ENCODE peak calls at places on chromosome 21, in nine cellular contexts. One of them, this sample, is unnamed.

GRCh38 chr21:25002676-25003075 is 604.6 kb downstream of the MRPL39 start:
- DNase-seq in NB4: no peak
- DNase-seq in upper lobe of left lung: no peak
- DNase-seq in tibial nerve: no peak
- DNase-seq in cerebellar cortex: no peak
- DNase-seq in GM23338: no peak
- DNase-seq in AG09319: no peak
- DNase-seq in endothelial cell of umbilical vein: no peak
- DNase-seq in activated CD4-positive, alpha-beta T cell treated with anti-CD3 and anti-CD28 coated beads, Interleukin-2, amount 50 U/mL, for 24 hours: no peak
- DNase-seq in this sample: no peak

GRCh38 chr21:29105218-29105617 is 25.2 kb upstream of the MAP3K7CL start:
- DNase-seq in NB4: no peak
- DNase-seq in upper lobe of left lung: no peak
- DNase-seq in tibial nerve: no peak
- DNase-seq in cerebellar cortex: no peak
- DNase-seq in GM23338: no peak
- DNase-seq in AG09319: no peak
- DNase-seq in endothelial cell of umbilical vein: no peak
- DNase-seq in activated CD4-positive, alpha-beta T cell treated with anti-CD3 and anti-CD28 coated beads, Interleukin-2, amount 50 U/mL, for 24 hours: no peak
- DNase-seq in this sample: no peak

GRCh38 chr21:45577806-45578801 is 35.9 kb upstream of the SLC19A1 start:
- DNase-seq in NB4: no peak
- DNase-seq in upper lobe of left lung: peak; percentile 82
- DNase-seq in tibial nerve: no peak
- DNase-seq in cerebellar cortex: no peak
- DNase-seq in GM23338: no peak
- DNase-seq in AG09319: no peak
- DNase-seq in endothelial cell of umbilical vein: no peak
- DNase-seq in activated CD4-positive, alpha-beta T cell treated with anti-CD3 and anti-CD28 coated beads, Interleukin-2, amount 50 U/mL, for 24 hours: no peak
- DNase-seq in this sample: peak; percentile 64

GRCh38 chr21:31656199-31657095 is 3.0 kb upstream of the SOD1 start:
- DNase-seq in NB4: no peak
- DNase-seq in upper lobe of left lung: no peak
- DNase-seq in tibial nerve: no peak
- DNase-seq in cerebellar cortex: no peak
- DNase-seq in GM23338: no peak
- DNase-seq in AG09319: no peak
- DNase-seq in endothelial cell of umbilical vein: no peak
- DNase-seq in activated CD4-positive, alpha-beta T cell treated with anti-CD3 and anti-CD28 coated beads, Interleukin-2, amount 50 U/mL, for 24 hours: peak; percentile 43
- DNase-seq in this sample: no peak

GRCh38 chr21:44857127-44857892 is 16.2 kb downstream of the PTTG1IP start:
- DNase-seq in NB4: no peak
- DNase-seq in upper lobe of left lung: no peak
- DNase-seq in tibial nerve: no peak
- DNase-seq in cerebellar cortex: no peak
- DNase-seq in GM23338: no peak
- DNase-seq in AG09319: no peak
- DNase-seq in endothelial cell of umbilical vein: no peak
- DNase-seq in activated CD4-positive, alpha-beta T cell treated with anti-CD3 and anti-CD28 coated beads, Interleukin-2, amount 50 U/mL, for 24 hours: no peak
- DNase-seq in this sample: no peak

GRCh38 chr21:38925923-38926322 is 120.2 kb downstream of the ETS2 start:
- DNase-seq in NB4: no peak
- DNase-seq in upper lobe of left lung: peak; percentile 49
- DNase-seq in tibial nerve: no peak
- DNase-seq in cerebellar cortex: no peak
- DNase-seq in GM23338: no peak
- DNase-seq in AG09319: peak; percentile 53
- DNase-seq in endothelial cell of umbilical vein: peak; percentile 33
- DNase-seq in activated CD4-positive, alpha-beta T cell treated with anti-CD3 and anti-CD28 coated beads, Interleukin-2, amount 50 U/mL, for 24 hours: no peak
- DNase-seq in this sample: no peak

GRCh38 chr21:33761104-33762036 is 119.1 kb downstream of the ITSN1 start:
- DNase-seq in NB4: peak; percentile 70
- DNase-seq in upper lobe of left lung: peak; percentile 24
- DNase-seq in tibial nerve: no peak
- DNase-seq in cerebellar cortex: peak; percentile 54
- DNase-seq in GM23338: no peak
- DNase-seq in AG09319: peak; percentile 83
- DNase-seq in endothelial cell of umbilical vein: peak; percentile 95
- DNase-seq in activated CD4-positive, alpha-beta T cell treated with anti-CD3 and anti-CD28 coated beads, Interleukin-2, amount 50 U/mL, for 24 hours: no peak
- DNase-seq in this sample: no peak

GRCh38 chr21:32276671-32277070 is 2.2 kb downstream of the MIS18A start:
- DNase-seq in NB4: no peak
- DNase-seq in upper lobe of left lung: no peak
- DNase-seq in tibial nerve: no peak
- DNase-seq in cerebellar cortex: no peak
- DNase-seq in GM23338: no peak
- DNase-seq in AG09319: no peak
- DNase-seq in endothelial cell of umbilical vein: no peak
- DNase-seq in activated CD4-positive, alpha-beta T cell treated with anti-CD3 and anti-CD28 coated beads, Interleukin-2, amount 50 U/mL, for 24 hours: no peak
- DNase-seq in this sample: no peak

GRCh38 chr21:14591882-14592281 is 45.8 kb upstream of the SAMSN1 start:
- DNase-seq in NB4: peak; percentile 76
- DNase-seq in upper lobe of left lung: peak; percentile 72
- DNase-seq in tibial nerve: no peak
- DNase-seq in cerebellar cortex: no peak
- DNase-seq in GM23338: no peak
- DNase-seq in AG09319: peak; percentile 5
- DNase-seq in endothelial cell of umbilical vein: peak; percentile 58
- DNase-seq in activated CD4-positive, alpha-beta T cell treated with anti-CD3 and anti-CD28 coated beads, Interleukin-2, amount 50 U/mL, for 24 hours: no peak
- DNase-seq in this sample: no peak

GRCh38 chr21:44012474-44013379 is 618 bp downstream of the TRAPPC10 start:
- DNase-seq in NB4: peak; percentile 89
- DNase-seq in upper lobe of left lung: peak; percentile 79
- DNase-seq in tibial nerve: no peak
- DNase-seq in cerebellar cortex: peak; percentile 12
- DNase-seq in GM23338: peak; percentile 85
- DNase-seq in AG09319: no peak
- DNase-seq in endothelial cell of umbilical vein: peak; percentile 24
- DNase-seq in activated CD4-positive, alpha-beta T cell treated with anti-CD3 and anti-CD28 coated beads, Interleukin-2, amount 50 U/mL, for 24 hours: peak; percentile 71
- DNase-seq in this sample: peak; percentile 79

GRCh38 chr21:33030633-33031032 is 4.9 kb downstream of the OLIG2 start:
- DNase-seq in NB4: peak; percentile 51
- DNase-seq in upper lobe of left lung: no peak
- DNase-seq in tibial nerve: no peak
- DNase-seq in cerebellar cortex: no peak
- DNase-seq in GM23338: no peak
- DNase-seq in AG09319: no peak
- DNase-seq in endothelial cell of umbilical vein: no peak
- DNase-seq in activated CD4-positive, alpha-beta T cell treated with anti-CD3 and anti-CD28 coated beads, Interleukin-2, amount 50 U/mL, for 24 hours: no peak
- DNase-seq in this sample: no peak

GRCh38 chr21:46295996-46296752 is 10.0 kb downstream of the YBEY start:
- DNase-seq in NB4: peak; percentile 94
- DNase-seq in upper lobe of left lung: peak; percentile 52
- DNase-seq in tibial nerve: peak; percentile 85
- DNase-seq in cerebellar cortex: no peak
- DNase-seq in GM23338: peak; percentile 59
- DNase-seq in AG09319: peak; percentile 57
- DNase-seq in endothelial cell of umbilical vein: no peak
- DNase-seq in activated CD4-positive, alpha-beta T cell treated with anti-CD3 and anti-CD28 coated beads, Interleukin-2, amount 50 U/mL, for 24 hours: peak; percentile 29
- DNase-seq in this sample: peak; percentile 95

GRCh38 chr21:43805275-43805800 is 16.0 kb downstream of the RRP1 start:
- DNase-seq in NB4: peak; percentile 37
- DNase-seq in upper lobe of left lung: peak; percentile 55
- DNase-seq in tibial nerve: no peak
- DNase-seq in cerebellar cortex: no peak
- DNase-seq in GM23338: no peak
- DNase-seq in AG09319: no peak
- DNase-seq in endothelial cell of umbilical vein: no peak
- DNase-seq in activated CD4-positive, alpha-beta T cell treated with anti-CD3 and anti-CD28 coated beads, Interleukin-2, amount 50 U/mL, for 24 hours: no peak
- DNase-seq in this sample: no peak

GRCh38 chr21:37006521-37007291 is at the start of gene RIPPLY3:
- DNase-seq in NB4: peak; percentile 38
- DNase-seq in upper lobe of left lung: no peak
- DNase-seq in tibial nerve: no peak
- DNase-seq in cerebellar cortex: no peak
- DNase-seq in GM23338: peak; percentile 75
- DNase-seq in AG09319: no peak
- DNase-seq in endothelial cell of umbilical vein: no peak
- DNase-seq in activated CD4-positive, alpha-beta T cell treated with anti-CD3 and anti-CD28 coated beads, Interleukin-2, amount 50 U/mL, for 24 hours: no peak
- DNase-seq in this sample: no peak

GRCh38 chr21:37507716-37508115 is 141.1 kb downstream of the DYRK1A start:
- DNase-seq in NB4: no peak
- DNase-seq in upper lobe of left lung: no peak
- DNase-seq in tibial nerve: no peak
- DNase-seq in cerebellar cortex: no peak
- DNase-seq in GM23338: no peak
- DNase-seq in AG09319: no peak
- DNase-seq in endothelial cell of umbilical vein: no peak
- DNase-seq in activated CD4-positive, alpha-beta T cell treated with anti-CD3 and anti-CD28 coated beads, Interleukin-2, amount 50 U/mL, for 24 hours: no peak
- DNase-seq in this sample: no peak

GRCh38 chr21:23695449-23695848 is 1911.8 kb downstream of the MRPL39 start:
- DNase-seq in NB4: peak; percentile 0
- DNase-seq in upper lobe of left lung: no peak
- DNase-seq in tibial nerve: no peak
- DNase-seq in cerebellar cortex: no peak
- DNase-seq in GM23338: no peak
- DNase-seq in AG09319: no peak
- DNase-seq in endothelial cell of umbilical vein: no peak
- DNase-seq in activated CD4-positive, alpha-beta T cell treated with anti-CD3 and anti-CD28 coated beads, Interleukin-2, amount 50 U/mL, for 24 hours: no peak
- DNase-seq in this sample: no peak

GRCh38 chr21:17829472-17829871 is 10.3 kb upstream of the C21orf91 start:
- DNase-seq in NB4: no peak
- DNase-seq in upper lobe of left lung: no peak
- DNase-seq in tibial nerve: no peak
- DNase-seq in cerebellar cortex: no peak
- DNase-seq in GM23338: no peak
- DNase-seq in AG09319: no peak
- DNase-seq in endothelial cell of umbilical vein: no peak
- DNase-seq in activated CD4-positive, alpha-beta T cell treated with anti-CD3 and anti-CD28 coated beads, Interleukin-2, amount 50 U/mL, for 24 hours: no peak
- DNase-seq in this sample: no peak

GRCh38 chr21:44822484-44823178 is 4.8 kb upstream of the SUMO3 start:
- DNase-seq in NB4: no peak
- DNase-seq in upper lobe of left lung: no peak
- DNase-seq in tibial nerve: no peak
- DNase-seq in cerebellar cortex: no peak
- DNase-seq in GM23338: no peak
- DNase-seq in AG09319: no peak
- DNase-seq in endothelial cell of umbilical vein: no peak
- DNase-seq in activated CD4-positive, alpha-beta T cell treated with anti-CD3 and anti-CD28 coated beads, Interleukin-2, amount 50 U/mL, for 24 hours: no peak
- DNase-seq in this sample: no peak

GRCh38 chr21:36572091-36572490 is 92.2 kb upstream of the CLDN14 start:
- DNase-seq in NB4: no peak
- DNase-seq in upper lobe of left lung: no peak
- DNase-seq in tibial nerve: no peak
- DNase-seq in cerebellar cortex: no peak
- DNase-seq in GM23338: no peak
- DNase-seq in AG09319: no peak
- DNase-seq in endothelial cell of umbilical vein: no peak
- DNase-seq in activated CD4-positive, alpha-beta T cell treated with anti-CD3 and anti-CD28 coated beads, Interleukin-2, amount 50 U/mL, for 24 hours: no peak
- DNase-seq in this sample: no peak

GRCh38 chr21:34881894-34882371 is 167.2 kb downstream of the RUNX1 start:
- DNase-seq in NB4: no peak
- DNase-seq in upper lobe of left lung: no peak
- DNase-seq in tibial nerve: no peak
- DNase-seq in cerebellar cortex: no peak
- DNase-seq in GM23338: no peak
- DNase-seq in AG09319: no peak
- DNase-seq in endothelial cell of umbilical vein: peak; percentile 83
- DNase-seq in activated CD4-positive, alpha-beta T cell treated with anti-CD3 and anti-CD28 coated beads, Interleukin-2, amount 50 U/mL, for 24 hours: no peak
- DNase-seq in this sample: no peak

GRCh38 chr21:45830221-45830640 is 151.3 kb upstream of the COL6A1 start:
- DNase-seq in NB4: no peak
- DNase-seq in upper lobe of left lung: no peak
- DNase-seq in tibial nerve: no peak
- DNase-seq in cerebellar cortex: peak; percentile 71
- DNase-seq in GM23338: no peak
- DNase-seq in AG09319: no peak
- DNase-seq in endothelial cell of umbilical vein: no peak
- DNase-seq in activated CD4-positive, alpha-beta T cell treated with anti-CD3 and anti-CD28 coated beads, Interleukin-2, amount 50 U/mL, for 24 hours: no peak
- DNase-seq in this sample: no peak

GRCh38 chr21:15732290-15732995 is 2.7 kb downstream of the USP25 start:
- DNase-seq in NB4: peak; percentile 68
- DNase-seq in upper lobe of left lung: no peak
- DNase-seq in tibial nerve: no peak
- DNase-seq in cerebellar cortex: no peak
- DNase-seq in GM23338: no peak
- DNase-seq in AG09319: no peak
- DNase-seq in endothelial cell of umbilical vein: peak; percentile 72
- DNase-seq in activated CD4-positive, alpha-beta T cell treated with anti-CD3 and anti-CD28 coated beads, Interleukin-2, amount 50 U/mL, for 24 hours: no peak
- DNase-seq in this sample: no peak

GRCh38 chr21:27582246-27582945 is 615.5 kb upstream of the ADAMTS5 start:
- DNase-seq in NB4: no peak
- DNase-seq in upper lobe of left lung: no peak
- DNase-seq in tibial nerve: no peak
- DNase-seq in cerebellar cortex: no peak
- DNase-seq in GM23338: no peak
- DNase-seq in AG09319: no peak
- DNase-seq in endothelial cell of umbilical vein: no peak
- DNase-seq in activated CD4-positive, alpha-beta T cell treated with anti-CD3 and anti-CD28 coated beads, Interleukin-2, amount 50 U/mL, for 24 hours: no peak
- DNase-seq in this sample: no peak

GRCh38 chr21:42766756-42767560 is 112.4 kb downstream of the WDR4 start:
- DNase-seq in NB4: no peak
- DNase-seq in upper lobe of left lung: no peak
- DNase-seq in tibial nerve: no peak
- DNase-seq in cerebellar cortex: no peak
- DNase-seq in GM23338: no peak
- DNase-seq in AG09319: no peak
- DNase-seq in endothelial cell of umbilical vein: no peak
- DNase-seq in activated CD4-positive, alpha-beta T cell treated with anti-CD3 and anti-CD28 coated beads, Interleukin-2, amount 50 U/mL, for 24 hours: no peak
- DNase-seq in this sample: no peak